ENCODE peak calls at places on chromosomes 2 and 18, in seven cellular contexts. One of them, this sample, is unnamed.

GRCh38 chr2:230925879-230926765 is 1.1 kb upstream of the GPR55 start:
- DNase-seq in BJ: no peak
- DNase-seq in spleen: peak
- DNase-seq in HCT116: no peak
- DNase-seq in fibroblast of mammary gland: no peak
- DNase-seq in mesothelial cell of epicardium: no peak
- DNase-seq in prostate gland: no peak
- DNase-seq in this sample: no peak

GRCh38 chr18:4264347-4264791 is 190.7 kb downstream of the DLGAP1 start:
- DNase-seq in spleen: no peak
- DNase-seq in BJ: no peak
- DNase-seq in fibroblast of mammary gland: no peak
- DNase-seq in prostate gland: no peak
- DNase-seq in HCT116: no peak
- DNase-seq in mesothelial cell of epicardium: no peak
- DNase-seq in this sample: no peak

GRCh38 chr2:148927010-148927409 is 52.0 kb downstream of the KIF5C start:
- DNase-seq in prostate gland: no peak
- DNase-seq in fibroblast of mammary gland: no peak
- DNase-seq in spleen: peak
- DNase-seq in BJ: no peak
- DNase-seq in HCT116: peak
- DNase-seq in mesothelial cell of epicardium: no peak
- DNase-seq in this sample: peak

GRCh38 chr2:191892391-191892790 is 45.5 kb upstream of the CAVIN2 start:
- DNase-seq in HCT116: no peak
- DNase-seq in fibroblast of mammary gland: peak
- DNase-seq in prostate gland: no peak
- DNase-seq in BJ: peak
- DNase-seq in mesothelial cell of epicardium: no peak
- DNase-seq in spleen: no peak
- DNase-seq in this sample: no peak

GRCh38 chr2:150234787-150235512 is 252.5 kb downstream of the RND3 start:
- DNase-seq in fibroblast of mammary gland: peak
- DNase-seq in prostate gland: no peak
- DNase-seq in HCT116: no peak
- DNase-seq in mesothelial cell of epicardium: no peak
- DNase-seq in spleen: no peak
- DNase-seq in BJ: peak
- DNase-seq in this sample: no peak

GRCh38 chr2:61670591-61671503 is 132.7 kb upstream of the XPO1 start:
- DNase-seq in prostate gland: peak
- DNase-seq in HCT116: no peak
- DNase-seq in BJ: no peak
- DNase-seq in spleen: no peak
- DNase-seq in fibroblast of mammary gland: peak
- DNase-seq in mesothelial cell of epicardium: no peak
- DNase-seq in this sample: no peak

GRCh38 chr2:59190518-59190917 is 949.4 kb upstream of the FANCL start:
- DNase-seq in prostate gland: no peak
- DNase-seq in HCT116: no peak
- DNase-seq in mesothelial cell of epicardium: no peak
- DNase-seq in fibroblast of mammary gland: no peak
- DNase-seq in spleen: no peak
- DNase-seq in BJ: no peak
- DNase-seq in this sample: no peak

GRCh38 chr18:57533901-57534300 is 52.6 kb downstream of the FECH start:
- DNase-seq in prostate gland: no peak
- DNase-seq in HCT116: no peak
- DNase-seq in BJ: no peak
- DNase-seq in fibroblast of mammary gland: no peak
- DNase-seq in spleen: no peak
- DNase-seq in mesothelial cell of epicardium: no peak
- DNase-seq in this sample: no peak

GRCh38 chr2:25825238-25825637 is 53.0 kb downstream of the ASXL2 start:
- DNase-seq in fibroblast of mammary gland: no peak
- DNase-seq in mesothelial cell of epicardium: no peak
- DNase-seq in prostate gland: no peak
- DNase-seq in spleen: no peak
- DNase-seq in HCT116: no peak
- DNase-seq in BJ: no peak
- DNase-seq in this sample: no peak

GRCh38 chr2:102142829-102143449 is 393 bp downstream of the IL1R1 start:
- DNase-seq in mesothelial cell of epicardium: no peak
- DNase-seq in fibroblast of mammary gland: peak
- DNase-seq in spleen: no peak
- DNase-seq in HCT116: no peak
- DNase-seq in prostate gland: no peak
- DNase-seq in BJ: no peak
- DNase-seq in this sample: no peak

GRCh38 chr18:59918320-59918755 is 18.5 kb downstream of the PMAIP1 start:
- DNase-seq in spleen: peak
- DNase-seq in mesothelial cell of epicardium: no peak
- DNase-seq in fibroblast of mammary gland: peak
- DNase-seq in HCT116: peak
- DNase-seq in BJ: no peak
- DNase-seq in prostate gland: no peak
- DNase-seq in this sample: peak

GRCh38 chr18:74942319-74942910 is 266.5 kb downstream of the PTGR3 start:
- DNase-seq in prostate gland: no peak
- DNase-seq in spleen: no peak
- DNase-seq in HCT116: no peak
- DNase-seq in fibroblast of mammary gland: no peak
- DNase-seq in BJ: peak
- DNase-seq in mesothelial cell of epicardium: no peak
- DNase-seq in this sample: no peak

GRCh38 chr18:43887491-43887890 is 610.2 kb upstream of the SYT4 start:
- DNase-seq in BJ: no peak
- DNase-seq in spleen: no peak
- DNase-seq in fibroblast of mammary gland: no peak
- DNase-seq in prostate gland: no peak
- DNase-seq in mesothelial cell of epicardium: no peak
- DNase-seq in HCT116: no peak
- DNase-seq in this sample: no peak
- TF ChIP-seq CTCF in BJ: no peak
- TF ChIP-seq CTCF in spleen: no peak
- TF ChIP-seq CTCF in fibroblast of mammary gland: no peak
- TF ChIP-seq CTCF in prostate gland: no peak
- TF ChIP-seq CTCF in mesothelial cell of epicardium: no peak
- TF ChIP-seq CTCF in HCT116: no peak
- TF ChIP-seq CTCF in this sample: no peak

GRCh38 chr2:45649457-45649854 is 2.0 kb upstream of the PRKCE start:
- DNase-seq in spleen: no peak
- DNase-seq in fibroblast of mammary gland: peak
- DNase-seq in prostate gland: peak
- DNase-seq in mesothelial cell of epicardium: no peak
- DNase-seq in HCT116: no peak
- DNase-seq in BJ: no peak
- DNase-seq in this sample: no peak
- TF ChIP-seq CTCF in spleen: no peak
- TF ChIP-seq CTCF in fibroblast of mammary gland: no peak
- TF ChIP-seq CTCF in prostate gland: no peak
- TF ChIP-seq CTCF in mesothelial cell of epicardium: no peak
- TF ChIP-seq CTCF in HCT116: no peak
- TF ChIP-seq CTCF in BJ: no peak
- TF ChIP-seq CTCF in this sample: no peak

GRCh38 chr2:237882510-237883481 is 23.4 kb downstream of the RAMP1 start:
- DNase-seq in fibroblast of mammary gland: no peak
- DNase-seq in mesothelial cell of epicardium: no peak
- DNase-seq in BJ: no peak
- DNase-seq in HCT116: no peak
- DNase-seq in prostate gland: no peak
- DNase-seq in spleen: peak
- DNase-seq in this sample: no peak
- TF ChIP-seq CTCF in fibroblast of mammary gland: no peak
- TF ChIP-seq CTCF in mesothelial cell of epicardium: no peak
- TF ChIP-seq CTCF in BJ: no peak
- TF ChIP-seq CTCF in HCT116: no peak
- TF ChIP-seq CTCF in prostate gland: no peak
- TF ChIP-seq CTCF in spleen: no peak
- TF ChIP-seq CTCF in this sample: no peak

GRCh38 chr18:68660355-68661183 is 54.3 kb downstream of the TMX3 start:
- DNase-seq in prostate gland: no peak
- DNase-seq in fibroblast of mammary gland: peak
- DNase-seq in HCT116: peak
- DNase-seq in mesothelial cell of epicardium: no peak
- DNase-seq in BJ: no peak
- DNase-seq in spleen: no peak
- DNase-seq in this sample: no peak
- TF ChIP-seq CTCF in prostate gland: peak
- TF ChIP-seq CTCF in fibroblast of mammary gland: peak
- TF ChIP-seq CTCF in HCT116: peak
- TF ChIP-seq CTCF in mesothelial cell of epicardium: peak
- TF ChIP-seq CTCF in BJ: peak
- TF ChIP-seq CTCF in spleen: peak
- TF ChIP-seq CTCF in this sample: peak

GRCh38 chr2:160784034-160784433 is 290.4 kb upstream of the RBMS1 start:
- DNase-seq in mesothelial cell of epicardium: no peak
- DNase-seq in BJ: no peak
- DNase-seq in fibroblast of mammary gland: peak
- DNase-seq in prostate gland: no peak
- DNase-seq in HCT116: peak
- DNase-seq in spleen: no peak
- DNase-seq in this sample: no peak
- TF ChIP-seq CTCF in mesothelial cell of epicardium: no peak
- TF ChIP-seq CTCF in BJ: no peak
- TF ChIP-seq CTCF in fibroblast of mammary gland: peak
- TF ChIP-seq CTCF in prostate gland: no peak
- TF ChIP-seq CTCF in HCT116: peak
- TF ChIP-seq CTCF in spleen: no peak
- TF ChIP-seq CTCF in this sample: no peak

DNA sequence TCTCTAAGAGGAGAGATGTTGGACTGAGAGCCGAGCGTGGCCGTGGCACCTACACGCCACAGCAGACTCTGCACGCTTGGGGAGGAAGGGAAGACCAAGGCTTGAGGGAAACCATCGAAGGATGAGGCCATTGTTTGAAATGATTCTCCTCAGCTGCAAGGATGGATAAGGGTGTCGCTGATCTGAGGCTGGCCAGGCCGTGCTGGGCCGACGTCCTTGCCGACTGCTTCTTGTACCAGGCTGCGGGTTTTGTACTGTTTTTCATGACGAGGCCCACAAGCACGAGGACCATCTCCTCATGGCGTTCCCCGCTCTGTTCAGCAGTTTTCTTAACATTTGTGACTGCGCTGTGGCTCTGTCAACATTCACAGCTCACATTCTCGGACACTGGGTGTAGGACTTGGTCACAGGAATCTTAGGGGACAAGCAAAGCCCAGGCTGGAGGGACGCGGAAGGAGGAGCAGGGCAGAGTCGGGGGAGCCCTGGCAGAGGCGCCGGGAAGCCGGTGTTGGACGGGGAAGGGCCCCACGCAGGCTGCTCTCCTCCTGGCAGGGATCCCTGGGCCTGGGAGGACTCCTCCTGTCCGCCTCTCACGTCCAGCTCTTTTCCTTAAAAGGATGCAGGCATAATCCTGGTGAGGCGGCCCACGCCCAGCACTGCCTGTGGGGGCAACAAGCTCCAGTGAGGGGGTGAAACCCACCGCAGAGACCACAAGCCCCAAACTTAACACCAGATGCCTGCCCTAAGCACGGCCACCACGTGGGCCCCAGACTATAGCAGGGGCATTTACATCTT is 259.0 kb upstream of the SALL3 start:
- DNase-seq in spleen: peak
- DNase-seq in mesothelial cell of epicardium: no peak
- DNase-seq in BJ: no peak
- DNase-seq in fibroblast of mammary gland: no peak
- DNase-seq in HCT116: no peak
- DNase-seq in prostate gland: no peak
- DNase-seq in this sample: no peak
- TF ChIP-seq CTCF in spleen: no peak
- TF ChIP-seq CTCF in mesothelial cell of epicardium: no peak
- TF ChIP-seq CTCF in BJ: no peak
- TF ChIP-seq CTCF in fibroblast of mammary gland: no peak
- TF ChIP-seq CTCF in HCT116: no peak
- TF ChIP-seq CTCF in prostate gland: no peak
- TF ChIP-seq CTCF in this sample: no peak

GRCh38 chr2:234869969-234870368 is 81.8 kb upstream of the SH3BP4 start:
- DNase-seq in spleen: no peak
- DNase-seq in mesothelial cell of epicardium: no peak
- DNase-seq in BJ: no peak
- DNase-seq in HCT116: no peak
- DNase-seq in prostate gland: no peak
- DNase-seq in fibroblast of mammary gland: no peak
- DNase-seq in this sample: no peak
- TF ChIP-seq CTCF in spleen: no peak
- TF ChIP-seq CTCF in mesothelial cell of epicardium: no peak
- TF ChIP-seq CTCF in BJ: no peak
- TF ChIP-seq CTCF in HCT116: no peak
- TF ChIP-seq CTCF in prostate gland: no peak
- TF ChIP-seq CTCF in fibroblast of mammary gland: no peak
- TF ChIP-seq CTCF in this sample: no peak

GRCh38 chr18:50581517-50581916 is 21.6 kb downstream of the MAPK4 start:
- DNase-seq in HCT116: no peak
- DNase-seq in spleen: no peak
- DNase-seq in fibroblast of mammary gland: no peak
- DNase-seq in prostate gland: no peak
- DNase-seq in mesothelial cell of epicardium: no peak
- DNase-seq in BJ: no peak
- DNase-seq in this sample: no peak

GRCh38 chr18:50590625-50591024 is 30.7 kb downstream of the MAPK4 start:
- DNase-seq in BJ: no peak
- DNase-seq in prostate gland: no peak
- DNase-seq in spleen: no peak
- DNase-seq in HCT116: no peak
- DNase-seq in mesothelial cell of epicardium: no peak
- DNase-seq in fibroblast of mammary gland: no peak
- DNase-seq in this sample: no peak

GRCh38 chr18:50582500-50582899 is 22.6 kb downstream of the MAPK4 start:
- DNase-seq in spleen: peak
- DNase-seq in HCT116: no peak
- DNase-seq in mesothelial cell of epicardium: no peak
- DNase-seq in prostate gland: no peak
- DNase-seq in BJ: no peak
- DNase-seq in fibroblast of mammary gland: no peak
- DNase-seq in this sample: no peak

DNA sequence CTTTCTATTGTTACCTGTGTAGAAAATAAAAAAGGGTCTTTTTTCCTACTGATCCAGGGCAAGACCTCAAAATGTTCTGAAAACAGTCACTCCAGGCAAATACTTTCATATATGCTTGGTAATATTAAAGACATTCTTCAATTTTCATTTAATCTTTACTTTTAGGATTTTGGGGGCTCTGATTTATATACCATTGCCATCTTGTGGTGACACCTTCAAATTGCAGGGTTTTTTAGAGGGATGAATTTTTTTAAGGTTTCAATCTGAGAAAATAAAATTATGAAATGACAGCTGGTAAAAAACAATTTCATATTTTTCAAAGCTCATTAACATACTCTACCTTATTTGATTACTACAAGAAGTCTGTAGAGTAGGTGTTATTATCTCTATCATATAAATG is 26.8 kb downstream of the MAPK4 start:
- DNase-seq in spleen: no peak
- DNase-seq in prostate gland: no peak
- DNase-seq in fibroblast of mammary gland: no peak
- DNase-seq in mesothelial cell of epicardium: no peak
- DNase-seq in BJ: no peak
- DNase-seq in HCT116: no peak
- DNase-seq in this sample: no peak
- TF ChIP-seq CTCF in spleen: no peak
- TF ChIP-seq CTCF in prostate gland: no peak
- TF ChIP-seq CTCF in fibroblast of mammary gland: peak
- TF ChIP-seq CTCF in mesothelial cell of epicardium: no peak
- TF ChIP-seq CTCF in BJ: peak
- TF ChIP-seq CTCF in HCT116: peak
- TF ChIP-seq CTCF in this sample: no peak

GRCh38 chr2:141015339-141016047 is 1115.3 kb downstream of the LRP1B start:
- DNase-seq in BJ: no peak
- DNase-seq in prostate gland: no peak
- DNase-seq in fibroblast of mammary gland: no peak
- DNase-seq in spleen: no peak
- DNase-seq in mesothelial cell of epicardium: no peak
- DNase-seq in HCT116: no peak
- DNase-seq in this sample: no peak
- TF ChIP-seq CTCF in BJ: no peak
- TF ChIP-seq CTCF in prostate gland: no peak
- TF ChIP-seq CTCF in fibroblast of mammary gland: no peak
- TF ChIP-seq CTCF in spleen: no peak
- TF ChIP-seq CTCF in mesothelial cell of epicardium: no peak
- TF ChIP-seq CTCF in HCT116: no peak
- TF ChIP-seq CTCF in this sample: no peak